ENCODE peak calls at places on chromosomes 1 and 21, in seven cellular contexts. X, C, I, T, F, W and G are unnamed samples.

GRCh38 chr1:218435528-218435927 is 90.4 kb downstream of the TGFB2 start:
- DNase-seq in X (no peak), C (no peak), I (no peak), T (no peak), F (no peak), W (no peak), G (no peak)

GRCh38 chr1:23062271-23062670 is 43.0 kb downstream of the KDM1A start:
- DNase-seq in X (peak; percentile 10), C (no peak), I (no peak), T (no peak), F (no peak), W (no peak), G (no peak)

GRCh38 chr1:174258148-174258550 is 98.8 kb downstream of the RABGAP1L start:
- DNase-seq in X (peak; percentile 58), C (peak; percentile 58), I (no peak), T (no peak), F (peak; percentile 56), W (peak; percentile 17), G (no peak)

GRCh38 chr1:235402457-235403200 is 35.4 kb downstream of the TBCE start:
- DNase-seq in X (no peak), C (no peak), I (no peak), T (no peak), F (no peak), W (no peak), G (no peak)

GRCh38 chr1:213883618-213884017 is 104.2 kb upstream of the PROX1 start:
- DNase-seq in X (no peak), C (no peak), I (no peak), T (no peak), F (no peak), W (no peak), G (no peak)

GRCh38 chr1:12556368-12556930 is 61.6 kb downstream of the DHRS3 start:
- DNase-seq in X (peak; percentile 87), C (peak; percentile 68), I (no peak), T (no peak), F (no peak), W (no peak), G (no peak)

GRCh38 chr1:64499011-64499410 is 29.1 kb downstream of the CACHD1 start:
- DNase-seq in X (no peak), C (no peak), I (no peak), T (no peak), F (no peak), W (no peak), G (no peak)

GRCh38 chr1:201214886-201215285 is 24.3 kb downstream of the IGFN1 start:
- DNase-seq in X (no peak), C (no peak), I (no peak), T (no peak), F (no peak), W (no peak), G (no peak)

GRCh38 chr1:192167941-192168685 is 9.9 kb downstream of the RGS18 start:
- DNase-seq in X (peak; percentile 47), C (no peak), I (no peak), T (no peak), F (no peak), W (peak; percentile 49), G (no peak)

GRCh38 chr1:224041032-224041431 is 72.9 kb upstream of the FBXO28 start:
- DNase-seq in X (no peak), C (no peak), I (no peak), T (no peak), F (no peak), W (no peak), G (no peak)

GRCh38 chr1:112070677-112071076 is 81.2 kb upstream of the KCND3 start:
- DNase-seq in X (no peak), C (no peak), I (no peak), T (no peak), F (no peak), W (no peak), G (no peak)

GRCh38 chr1:91883470-91883869 is 2.5 kb downstream of the TGFBR3 start:
- DNase-seq in X (peak; percentile 75), C (peak; percentile 28), I (no peak), T (no peak), F (no peak), W (no peak), G (no peak)

GRCh38 chr1:166007176-166007575 is 159.6 kb downstream of the FAM78B start:
- DNase-seq in X (no peak), C (no peak), I (no peak), T (no peak), F (no peak), W (no peak), G (no peak)

GRCh38 chr1:235187316-235187715 is 26.3 kb upstream of the RBM34 start:
- DNase-seq in X (no peak), C (no peak), I (no peak), T (no peak), F (no peak), W (no peak), G (no peak)

GRCh38 chr1:167516404-167517388 is 1.6 kb downstream of the CD247 start:
- DNase-seq in X (no peak), C (no peak), I (no peak), T (no peak), F (no peak), W (no peak), G (no peak)

GRCh38 chr1:26021647-26022403 is at the start of gene EXTL1:
- DNase-seq in X (peak; percentile 36), C (no peak), I (no peak), T (no peak), F (peak; percentile 57), W (no peak), G (no peak)

GRCh38 chr1:6183520-6183989 is 3.4 kb upstream of the CHD5 start:
- DNase-seq in X (no peak), C (no peak), I (no peak), T (no peak), F (no peak), W (no peak), G (no peak)
- TF ChIP-seq CTCF in X (no peak), C (no peak), I (no peak), T (no peak), F (no peak), W (peak; percentile 21), G (no peak)

GRCh38 chr1:17759114-17759513 is 4.0 kb downstream of the ACTL8 start:
- DNase-seq in X (peak; percentile 8), C (no peak), I (no peak), T (no peak), F (peak; percentile 34), W (no peak), G (no peak)
- TF ChIP-seq CTCF in X (no peak), C (peak; percentile 9), I (no peak), T (peak; percentile 37), F (peak; percentile 64), W (no peak), G (no peak)

GRCh38 chr1:161200992-161201827 is 957 bp upstream of the NDUFS2 start:
- DNase-seq in X (peak; percentile 89), C (no peak), I (no peak), T (no peak), F (peak; percentile 34), W (no peak), G (peak; percentile 57)

GRCh38 chr1:161198877-161199431 is at the start of gene ADAMTS4:
- DNase-seq in X (peak; percentile 84), C (peak; percentile 65), I (no peak), T (no peak), F (no peak), W (no peak), G (peak; percentile 78)

GRCh38 chr1:161199506-161200119 is 759 bp upstream of the ADAMTS4 start:
- DNase-seq in X (no peak), C (no peak), I (no peak), T (no peak), F (no peak), W (no peak), G (no peak)

GRCh38 chr1:161200421-161200991 is 1.7 kb upstream of the ADAMTS4 start:
- DNase-seq in X (no peak), C (no peak), I (no peak), T (no peak), F (no peak), W (no peak), G (no peak)

DNA sequence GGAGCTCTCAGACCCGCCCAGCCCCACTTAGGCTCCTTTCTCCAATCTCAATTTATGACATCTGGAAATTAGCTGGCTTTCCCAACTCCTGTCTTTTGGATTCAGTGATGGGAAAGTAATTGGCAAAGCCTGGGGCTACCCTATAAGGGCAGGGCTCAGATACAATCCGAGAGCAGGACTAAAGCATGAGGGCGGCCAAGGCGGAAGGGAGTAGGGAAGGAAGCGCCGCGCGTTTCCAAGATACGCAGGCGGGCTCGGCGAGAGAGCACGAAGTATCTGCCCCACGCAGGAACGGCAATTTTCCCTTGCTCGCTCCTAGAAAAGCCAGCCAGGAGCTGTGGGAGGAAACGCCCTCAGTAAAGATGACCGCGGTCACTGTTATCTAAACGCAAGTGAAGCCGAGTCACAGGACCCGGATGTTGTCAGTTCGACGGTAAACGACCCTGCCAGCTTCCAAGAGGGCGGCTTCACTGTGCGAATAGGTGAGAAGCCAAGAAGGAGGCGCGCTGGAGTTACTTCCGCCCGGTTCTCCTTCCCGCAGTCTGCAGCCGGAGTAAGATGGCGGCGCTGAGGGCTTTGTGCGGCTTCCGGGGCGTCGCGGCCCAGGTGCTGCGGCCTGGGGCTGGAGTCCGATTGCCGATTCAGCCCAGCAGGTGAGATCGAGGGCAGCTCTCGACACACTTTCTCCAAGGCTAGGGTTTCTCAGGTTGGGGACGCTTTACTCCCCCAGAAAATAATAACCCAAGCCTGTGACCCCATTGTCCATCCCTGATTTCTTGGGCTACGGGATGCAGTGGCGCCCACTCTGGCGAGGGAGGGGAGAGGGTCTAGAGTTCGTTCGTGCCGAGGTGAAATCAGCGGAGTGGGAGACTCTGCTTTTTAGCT is at the start of gene NDUFS2:
- DNase-seq in X (peak; percentile 99), C (peak; percentile 99), I (peak; percentile 93), T (peak; percentile 90), F (peak; percentile 89), W (peak; percentile 97), G (peak; percentile 94)
- TF ChIP-seq CTCF in X (peak; percentile 8), C (peak; percentile 33), I (no peak), T (no peak), F (no peak), W (peak; percentile 20), G (no peak)

DNA sequence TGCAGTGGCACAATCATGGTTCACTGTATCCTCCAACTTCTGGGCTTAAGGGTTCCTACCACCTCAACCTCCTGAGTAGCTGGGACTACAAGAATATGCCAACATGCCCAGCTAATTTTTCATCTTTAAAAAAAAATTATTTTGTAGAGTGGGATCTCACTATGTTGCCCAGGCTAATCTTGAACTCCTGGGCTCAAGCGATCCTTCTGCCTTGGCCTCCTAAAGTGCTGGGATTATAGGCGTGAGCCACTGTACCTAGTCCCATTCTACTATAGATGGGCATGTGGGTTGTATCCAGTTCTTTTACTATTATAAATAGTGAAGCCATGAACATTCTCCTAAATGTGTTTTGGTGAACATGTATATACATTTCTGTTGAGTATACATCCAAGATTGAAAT is 57.9 kb upstream of the PAXBP1 start:
- DNase-seq in X (no peak), C (no peak), I (no peak), T (no peak), F (no peak), W (no peak), G (no peak)
- TF ChIP-seq CTCF in X (no peak), C (no peak), I (no peak), T (no peak), F (no peak), W (no peak), G (no peak)